ENCODE peak calls at places on chromosomes 12 and 14, in five cellular contexts. K is mucosa of descending colon; H is iris pigment epithelial cell; A is stimulated activated CD8-positive, alpha-beta memory T cell treated with anti-CD3 and anti-CD28 coated beads, Interleukin-2, amount 100 ng/mL, for 1 hour; E is CD8-positive, alpha-beta T cell. R is an unnamed sample.

GRCh38 chr14:105531088-105531957 is 4.9 kb downstream of the TMEM121 start:
- DNase-seq in E (no peak), K (no peak), H (no peak), A (no peak), R (no peak)

GRCh38 chr14:66009104-66009503 is 477.1 kb upstream of the CCDC196 start:
- DNase-seq in E (no peak), K (no peak), A (no peak), H (peak), R (no peak)

GRCh38 chr12:110249716-110250225 is 31.3 kb upstream of the ATP2A2 start:
- DNase-seq in K (peak), H (no peak), A (no peak), E (no peak), R (no peak)

GRCh38 chr12:107402041-107403022 is 283.3 kb upstream of the PWP1 start:
- DNase-seq in A (peak), H (peak), E (peak), K (no peak), R (peak)

GRCh38 chr12:118035194-118036041 is 18.9 kb downstream of the RFC5 start:
- DNase-seq in A (no peak), K (no peak), E (no peak), H (no peak), R (no peak)

GRCh38 chr14:100362311-100362927 is 39.3 kb downstream of the SLC25A47 start:
- DNase-seq in A (no peak), H (no peak), E (no peak), K (no peak), R (no peak)

GRCh38 chr14:20469890-20470858 is 968 bp downstream of the PNP start:
- DNase-seq in H (peak), K (no peak), E (peak), A (no peak), R (peak)

GRCh38 chr14:94654071-94654974 is 42.1 kb downstream of the SERPINA3 start:
- DNase-seq in A (no peak), K (no peak), H (no peak), E (no peak), R (no peak)

GRCh38 chr12:107474639-107475539 is 210.7 kb upstream of the PWP1 start:
- DNase-seq in A (no peak), K (no peak), H (peak), E (no peak), R (no peak)

GRCh38 chr12:53208877-53209463 is 1.9 kb upstream of the ITGB7 start:
- DNase-seq in H (no peak), E (no peak), K (no peak), A (no peak), R (no peak)

GRCh38 chr12:50533203-50533584 is 28.4 kb downstream of the DIP2B start:
- DNase-seq in A (no peak), H (no peak), E (no peak), K (no peak), R (no peak)

GRCh38 chr14:25042362-25043299 is 7.3 kb downstream of the STXBP6 start:
- DNase-seq in A (no peak), H (peak), E (no peak), K (no peak), R (no peak)

GRCh38 chr12:57135487-57135886 is 7.2 kb downstream of the LRP1 start:
- DNase-seq in K (no peak), E (no peak), H (peak), A (no peak), R (no peak)

GRCh38 chr12:4252595-4252994 is 21.0 kb upstream of the CCND2 start:
- DNase-seq in E (no peak), H (no peak), K (no peak), A (no peak), R (no peak)

GRCh38 chr12:67698711-67699603 is 50.4 kb downstream of the DYRK2 start:
- DNase-seq in K (no peak), A (peak), E (peak), H (no peak), R (no peak)

GRCh38 chr14:100851946-100852620 is 26.2 kb downstream of the MEG3 start:
- DNase-seq in H (no peak), E (no peak), A (no peak), K (peak), R (no peak)

GRCh38 chr12:118983147-118983824 is 1.9 kb downstream of the SRRM4 start:
- DNase-seq in K (no peak), A (no peak), H (no peak), E (no peak), R (no peak)

GRCh38 chr12:79897617-79898016 is 37.3 kb downstream of the PPP1R12A start:
- DNase-seq in A (no peak), H (peak), K (no peak), E (no peak), R (no peak)

GRCh38 chr14:25132094-25132493 is 82.1 kb upstream of the STXBP6 start:
- DNase-seq in E (no peak), K (no peak), H (no peak), A (no peak), R (no peak)

GRCh38 chr12:41893491-41893890 is 251.2 kb downstream of the GXYLT1 start:
- DNase-seq in E (no peak), K (no peak), H (no peak), A (no peak), R (no peak)

GRCh38 chr14:78631551-78631950 is 461.4 kb downstream of the NRXN3 start:
- DNase-seq in E (no peak), K (no peak), A (no peak), H (no peak), R (no peak)

GRCh38 chr12:103046154-103046553 is 88.7 kb downstream of the ASCL1 start:
- DNase-seq in E (no peak), K (no peak), A (no peak), H (no peak), R (no peak)

GRCh38 chr12:54634795-54635194 is at the start of gene LACRT:
- DNase-seq in E (no peak), K (no peak), A (no peak), H (no peak), R (no peak)

GRCh38 chr14:54935958-54936357 is 33.3 kb upstream of the GCH1 start:
- DNase-seq in H (peak), K (no peak), A (no peak), E (no peak), R (no peak)

GRCh38 chr12:26028953-26029740 is 70.7 kb downstream of the RASSF8 start:
- DNase-seq in K (no peak), E (no peak), H (peak), A (no peak), R (no peak)

GRCh38 chr12:124847675-124848074 is 16.0 kb downstream of the SCARB1 start:
- DNase-seq in K (no peak), E (no peak), A (no peak), H (peak), R (no peak)

GRCh38 chr12:109902866-109903265 is 2.8 kb downstream of the TCHP start:
- DNase-seq in K (no peak), E (no peak), A (no peak), H (no peak), R (no peak)

GRCh38 chr12:111361717-111362576 is 6.9 kb downstream of the PHETA1 start:
- DNase-seq in A (no peak), H (no peak), K (no peak), E (no peak), R (no peak)

GRCh38 chr12:44889871-44890270 is 13.8 kb upstream of the NELL2 start:
- DNase-seq in E (no peak), K (no peak), A (no peak), H (no peak), R (no peak)

GRCh38 chr12:48105321-48105866 is 485 bp downstream of the SENP1 start:
- DNase-seq in H (peak), K (no peak), E (peak), A (no peak), R (no peak)

GRCh38 chr12:62720661-62721330 is 214.2 kb downstream of the PPM1H start:
- DNase-seq in K (no peak), H (peak), A (no peak), E (no peak), R (no peak)

GRCh38 chr14:81516941-81517797 is 16.5 kb downstream of the SEL1L start:
- DNase-seq in H (peak), E (no peak), K (no peak), A (no peak), R (no peak)

GRCh38 chr14:79225815-79226214 is 985.5 kb downstream of the DIO2 start:
- DNase-seq in H (no peak), E (no peak), K (no peak), A (no peak), R (no peak)

GRCh38 chr12:10409387-10409786 is at the start of gene KLRC4:
- DNase-seq in H (peak), A (no peak), E (no peak), K (no peak), R (no peak)

GRCh38 chr14:61876362-61877049 is 114.3 kb downstream of the SNAPC1 start:
- DNase-seq in A (no peak), H (no peak), K (no peak), E (no peak), R (no peak)

R was measured in GOT3.